ENCODE peak calls at places on chromosomes 13 and 19, in four cellular contexts. One of them, this sample, is unnamed.
A peak's percentile ranks its signal among the peaks of the same experiment; 100 is the strongest.

GRCh38 chr13:50766043-50766442 is 77.4 kb downstream of the DLEU7 start:
- DNase-seq in K562: no peak
- DNase-seq in WTC11: no peak
- DNase-seq in HepG2: no peak
- DNase-seq in this sample: no peak

GRCh38 chr13:26025196-26025595 is 26.6 kb downstream of the SHISA2 start:
- DNase-seq in K562: no peak
- DNase-seq in WTC11: peak; percentile 45
- DNase-seq in HepG2: no peak
- DNase-seq in this sample: no peak

GRCh38 chr13:77267362-77267761 is 59.5 kb downstream of the MYCBP2 start:
- DNase-seq in K562: no peak
- DNase-seq in WTC11: no peak
- DNase-seq in HepG2: no peak
- DNase-seq in this sample: no peak

GRCh38 chr19:40584007-40584406 is 7.3 kb downstream of the SHKBP1 start:
- DNase-seq in HepG2: no peak
- DNase-seq in K562: no peak
- DNase-seq in WTC11: no peak
- DNase-seq in this sample: no peak

GRCh38 chr13:30865131-30866009 is 40.7 kb upstream of the MEDAG start:
- DNase-seq in WTC11: peak; percentile 72
- DNase-seq in K562: peak; percentile 64
- DNase-seq in HepG2: peak; percentile 80
- DNase-seq in this sample: peak; percentile 78

GRCh38 chr19:39296906-39297305 is 699 bp downstream of the IFNL1 start:
- DNase-seq in WTC11: no peak
- DNase-seq in K562: no peak
- DNase-seq in HepG2: no peak
- DNase-seq in this sample: no peak

GRCh38 chr13:20939662-20940061 is 37.1 kb upstream of the XPO4 start:
- DNase-seq in K562: no peak
- DNase-seq in HepG2: no peak
- DNase-seq in WTC11: no peak
- DNase-seq in this sample: no peak

GRCh38 chr19:49387936-49388372 is at the start of gene KASH5:
- DNase-seq in HepG2: no peak
- DNase-seq in K562: peak; percentile 90
- DNase-seq in WTC11: no peak
- DNase-seq in this sample: no peak

GRCh38 chr19:53942001-53942786 is 20.5 kb upstream of the CACNG8 start:
- DNase-seq in K562: peak; percentile 57
- DNase-seq in HepG2: peak; percentile 4
- DNase-seq in WTC11: peak; percentile 100
- DNase-seq in this sample: peak; percentile 98

GRCh38 chr13:21528616-21529015 is 69.5 kb upstream of the ZDHHC20 start:
- DNase-seq in K562: no peak
- DNase-seq in HepG2: no peak
- DNase-seq in WTC11: no peak
- DNase-seq in this sample: no peak

GRCh38 chr13:19618925-19619324 is 14.5 kb upstream of the MPHOSPH8 start:
- DNase-seq in HepG2: peak; percentile 79
- DNase-seq in WTC11: peak; percentile 15
- DNase-seq in K562: peak; percentile 31
- DNase-seq in this sample: peak; percentile 33
- TF ChIP-seq ELF4 in HepG2: no peak
- TF ChIP-seq ELF4 in WTC11: no peak
- TF ChIP-seq ELF4 in K562: no peak
- TF ChIP-seq ELF4 in this sample: no peak

GRCh38 chr19:1860133-1860775 is 3.1 kb downstream of the KLF16 start:
- DNase-seq in K562: peak; percentile 90
- DNase-seq in HepG2: peak; percentile 92
- DNase-seq in WTC11: peak; percentile 48
- DNase-seq in this sample: peak; percentile 54
- TF ChIP-seq SP1 in K562: peak; percentile 37
- TF ChIP-seq SP1 in HepG2: peak; percentile 35
- TF ChIP-seq SP1 in WTC11: no peak
- TF ChIP-seq SP1 in this sample: no peak

GRCh38 chr19:43700368-43701015 is 15.4 kb upstream of the IRGC start:
- DNase-seq in HepG2: no peak
- DNase-seq in K562: no peak
- DNase-seq in WTC11: no peak
- DNase-seq in this sample: no peak

GRCh38 chr19:43699506-43700367 is 16.1 kb upstream of the IRGC start:
- DNase-seq in WTC11: peak; percentile 83
- DNase-seq in K562: no peak
- DNase-seq in HepG2: no peak
- DNase-seq in this sample: no peak

GRCh38 chr19:43705729-43706128 is 10.1 kb upstream of the IRGC start:
- DNase-seq in HepG2: no peak
- DNase-seq in WTC11: no peak
- DNase-seq in K562: no peak
- DNase-seq in this sample: no peak

GRCh38 chr19:43707158-43707712 is 8.6 kb upstream of the IRGC start:
- DNase-seq in HepG2: peak; percentile 62
- DNase-seq in WTC11: no peak
- DNase-seq in K562: no peak
- DNase-seq in this sample: no peak

GRCh38 chr19:43704002-43704705 is 11.7 kb upstream of the IRGC start:
- DNase-seq in HepG2: peak; percentile 61
- DNase-seq in WTC11: no peak
- DNase-seq in K562: no peak
- DNase-seq in this sample: no peak
- TF ChIP-seq ELF4 in HepG2: no peak
- TF ChIP-seq ELF4 in WTC11: no peak
- TF ChIP-seq ELF4 in K562: no peak
- TF ChIP-seq ELF4 in this sample: no peak

DNA sequence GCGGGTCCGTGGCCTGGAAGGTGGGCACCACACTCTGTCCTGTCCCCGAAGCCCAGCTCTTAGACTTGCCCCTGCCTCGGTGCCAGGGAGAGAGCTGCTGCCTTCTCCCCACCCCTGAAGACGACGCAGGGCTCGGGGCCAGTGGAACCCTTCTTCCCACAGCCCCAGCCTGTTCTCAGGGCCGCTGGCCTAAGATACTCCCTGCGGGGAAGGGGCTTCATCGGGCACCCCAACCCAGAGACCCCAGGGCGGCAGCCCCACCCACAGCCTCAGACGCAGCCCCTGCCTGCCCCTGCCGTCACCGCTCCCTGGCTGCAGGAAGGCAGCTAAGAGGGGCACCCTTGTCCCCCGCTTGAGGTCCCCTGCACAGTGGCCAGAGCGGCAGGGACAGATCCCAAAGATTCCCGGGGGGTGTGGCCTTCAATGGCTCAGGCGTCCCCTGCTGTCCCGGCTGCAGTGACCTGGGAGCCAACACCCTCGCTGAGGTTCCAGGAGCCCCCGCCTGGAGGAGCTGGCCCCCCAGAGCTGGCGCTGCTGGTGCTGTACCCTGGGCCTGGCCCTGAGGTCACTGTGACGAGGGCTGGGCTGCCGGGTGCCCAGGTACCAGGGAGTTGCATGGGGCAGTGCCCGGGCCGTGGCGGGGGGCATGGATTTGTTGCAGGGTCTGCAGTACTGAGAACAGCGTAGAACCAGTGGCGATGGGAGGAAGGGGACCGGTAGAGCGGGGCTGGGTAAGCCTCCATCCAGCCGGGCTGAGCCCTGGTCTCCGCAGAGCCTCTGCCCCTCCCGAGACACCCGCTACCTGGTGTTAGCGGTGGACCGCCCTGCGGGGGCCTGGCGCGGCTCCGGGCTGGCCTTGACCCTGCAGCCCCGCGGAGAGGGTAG is 999 bp downstream of the AMH start:
- DNase-seq in HepG2: no peak
- DNase-seq in K562: no peak
- DNase-seq in WTC11: no peak
- DNase-seq in this sample: no peak
- TF ChIP-seq SP1 in HepG2: no peak
- TF ChIP-seq SP1 in K562: no peak
- TF ChIP-seq SP1 in WTC11: peak; percentile 4
- TF ChIP-seq SP1 in this sample: no peak